ENCODE peak calls at places on chromosomes 5 and 9, in eight cellular contexts. One of them, this sample, is unnamed. For H3K4me1, the result is how much of the 10 kb centered on the place peaks cover.

GRCh38 chr5:102910240-102911226 is 155.4 kb downstream of the PAM start:
- DNase-seq in fibroblast of lung: peak
- DNase-seq in MM.1S: no peak
- DNase-seq in GM23248: peak
- DNase-seq in CD4-positive, CD25-positive, alpha-beta regulatory T cell: no peak
- DNase-seq in mucosa of descending colon: no peak
- DNase-seq in adipocyte: peak
- DNase-seq in heart left ventricle: no peak
- DNase-seq in this sample: no peak

GRCh38 chr5:207599-207998 is 10.4 kb downstream of the CCDC127 start:
- DNase-seq in MM.1S: no peak
- DNase-seq in adipocyte: no peak
- DNase-seq in heart left ventricle: no peak
- DNase-seq in GM23248: no peak
- DNase-seq in mucosa of descending colon: no peak
- DNase-seq in CD4-positive, CD25-positive, alpha-beta regulatory T cell: no peak
- DNase-seq in fibroblast of lung: no peak
- DNase-seq in this sample: no peak

GRCh38 chr9:124660341-124660801 is 110.7 kb downstream of the NR6A1 start:
- DNase-seq in CD4-positive, CD25-positive, alpha-beta regulatory T cell: peak
- DNase-seq in heart left ventricle: peak
- DNase-seq in mucosa of descending colon: peak
- DNase-seq in GM23248: peak
- DNase-seq in fibroblast of lung: peak
- DNase-seq in adipocyte: peak
- DNase-seq in MM.1S: no peak
- DNase-seq in this sample: no peak

GRCh38 chr9:35666045-35666444 is 1.1 kb upstream of the ARHGEF39 start:
- DNase-seq in GM23248: no peak
- DNase-seq in adipocyte: no peak
- DNase-seq in fibroblast of lung: no peak
- DNase-seq in CD4-positive, CD25-positive, alpha-beta regulatory T cell: no peak
- DNase-seq in mucosa of descending colon: no peak
- DNase-seq in MM.1S: no peak
- DNase-seq in heart left ventricle: no peak
- DNase-seq in this sample: no peak

GRCh38 chr5:111984044-111984443 is 227.1 kb upstream of the NREP start:
- DNase-seq in fibroblast of lung: peak
- DNase-seq in CD4-positive, CD25-positive, alpha-beta regulatory T cell: no peak
- DNase-seq in mucosa of descending colon: no peak
- DNase-seq in heart left ventricle: peak
- DNase-seq in adipocyte: peak
- DNase-seq in GM23248: peak
- DNase-seq in MM.1S: no peak
- DNase-seq in this sample: no peak

GRCh38 chr5:128574041-128574440 is 36.0 kb upstream of the FBN2 start:
- DNase-seq in CD4-positive, CD25-positive, alpha-beta regulatory T cell: no peak
- DNase-seq in heart left ventricle: no peak
- DNase-seq in mucosa of descending colon: no peak
- DNase-seq in MM.1S: no peak
- DNase-seq in GM23248: peak
- DNase-seq in fibroblast of lung: no peak
- DNase-seq in adipocyte: peak
- DNase-seq in this sample: no peak

GRCh38 chr5:56053363-56053762 is 58.6 kb upstream of the IL6ST start:
- DNase-seq in MM.1S: no peak
- DNase-seq in GM23248: no peak
- DNase-seq in CD4-positive, CD25-positive, alpha-beta regulatory T cell: no peak
- DNase-seq in fibroblast of lung: no peak
- DNase-seq in adipocyte: no peak
- DNase-seq in mucosa of descending colon: no peak
- DNase-seq in heart left ventricle: no peak
- DNase-seq in this sample: no peak

GRCh38 chr5:2753452-2754409 is 2.3 kb upstream of the IRX2 start:
- DNase-seq in fibroblast of lung: no peak
- DNase-seq in GM23248: peak
- DNase-seq in MM.1S: no peak
- DNase-seq in mucosa of descending colon: no peak
- DNase-seq in heart left ventricle: no peak
- DNase-seq in adipocyte: no peak
- DNase-seq in CD4-positive, CD25-positive, alpha-beta regulatory T cell: no peak
- DNase-seq in this sample: no peak

GRCh38 chr9:3894764-3895163 is 369.0 kb upstream of the RFX3 start:
- DNase-seq in CD4-positive, CD25-positive, alpha-beta regulatory T cell: no peak
- DNase-seq in GM23248: peak
- DNase-seq in MM.1S: no peak
- DNase-seq in fibroblast of lung: peak
- DNase-seq in mucosa of descending colon: no peak
- DNase-seq in adipocyte: peak
- DNase-seq in heart left ventricle: no peak
- DNase-seq in this sample: no peak

GRCh38 chr5:112059601-112060135 is 302.7 kb upstream of the NREP start:
- DNase-seq in heart left ventricle: no peak
- DNase-seq in mucosa of descending colon: no peak
- DNase-seq in adipocyte: no peak
- DNase-seq in MM.1S: no peak
- DNase-seq in GM23248: no peak
- DNase-seq in fibroblast of lung: no peak
- DNase-seq in CD4-positive, CD25-positive, alpha-beta regulatory T cell: no peak
- DNase-seq in this sample: no peak

GRCh38 chr5:56699588-56699987 is 115.8 kb upstream of the MAP3K1 start:
- DNase-seq in GM23248: no peak
- DNase-seq in fibroblast of lung: no peak
- DNase-seq in CD4-positive, CD25-positive, alpha-beta regulatory T cell: no peak
- DNase-seq in heart left ventricle: no peak
- DNase-seq in mucosa of descending colon: no peak
- DNase-seq in adipocyte: no peak
- DNase-seq in MM.1S: no peak
- DNase-seq in this sample: peak

GRCh38 chr9:136306691-136307208 is 2.9 kb upstream of the CCDC187 start:
- DNase-seq in fibroblast of lung: no peak
- DNase-seq in adipocyte: no peak
- DNase-seq in GM23248: peak
- DNase-seq in heart left ventricle: no peak
- DNase-seq in MM.1S: no peak
- DNase-seq in mucosa of descending colon: no peak
- DNase-seq in CD4-positive, CD25-positive, alpha-beta regulatory T cell: no peak
- DNase-seq in this sample: no peak

GRCh38 chr5:173925449-173926071 is 37.4 kb downstream of the CPEB4 start:
- DNase-seq in CD4-positive, CD25-positive, alpha-beta regulatory T cell: peak
- DNase-seq in heart left ventricle: peak
- DNase-seq in MM.1S: peak
- DNase-seq in mucosa of descending colon: peak
- DNase-seq in fibroblast of lung: peak
- DNase-seq in GM23248: peak
- DNase-seq in adipocyte: peak
- DNase-seq in this sample: peak

GRCh38 chr9:121718063-121718462 is 66.6 kb downstream of the DAB2IP start:
- DNase-seq in CD4-positive, CD25-positive, alpha-beta regulatory T cell: no peak
- DNase-seq in fibroblast of lung: peak
- DNase-seq in GM23248: peak
- DNase-seq in mucosa of descending colon: no peak
- DNase-seq in heart left ventricle: peak
- DNase-seq in adipocyte: no peak
- DNase-seq in MM.1S: no peak
- DNase-seq in this sample: peak

GRCh38 chr5:98443916-98444315 is 329.5 kb upstream of the RGMB start:
- DNase-seq in fibroblast of lung: no peak
- DNase-seq in MM.1S: no peak
- DNase-seq in CD4-positive, CD25-positive, alpha-beta regulatory T cell: no peak
- DNase-seq in GM23248: no peak
- DNase-seq in adipocyte: no peak
- DNase-seq in heart left ventricle: no peak
- DNase-seq in mucosa of descending colon: no peak
- DNase-seq in this sample: no peak

GRCh38 chr5:82975396-82975795 is 101.8 kb downstream of the TMEM167A start:
- DNase-seq in MM.1S: no peak
- DNase-seq in fibroblast of lung: no peak
- DNase-seq in adipocyte: no peak
- DNase-seq in mucosa of descending colon: no peak
- DNase-seq in CD4-positive, CD25-positive, alpha-beta regulatory T cell: no peak
- DNase-seq in heart left ventricle: no peak
- DNase-seq in GM23248: peak
- DNase-seq in this sample: no peak

DNA sequence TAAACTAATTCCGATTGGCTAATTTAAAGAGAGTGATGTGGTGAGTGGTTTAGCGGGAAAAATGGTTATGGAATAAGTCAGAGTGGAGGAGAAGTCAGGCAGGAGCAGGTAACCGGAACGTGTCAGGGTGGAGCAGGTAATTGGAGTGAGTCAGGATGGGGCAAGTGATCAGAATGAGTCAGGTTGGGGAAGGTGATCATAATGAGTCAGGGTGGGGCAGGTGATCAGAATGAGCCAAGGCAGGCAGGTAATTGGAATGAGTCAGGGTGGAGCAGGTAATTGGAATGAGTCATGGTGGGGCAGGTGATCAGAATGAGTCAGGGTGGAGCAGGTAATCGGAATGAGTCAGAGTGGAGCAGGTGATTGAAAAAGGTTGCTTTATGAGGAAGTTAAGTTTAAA is 101.4 kb downstream of the TMEM167A start:
- DNase-seq in heart left ventricle: no peak
- DNase-seq in mucosa of descending colon: no peak
- DNase-seq in MM.1S: no peak
- DNase-seq in CD4-positive, CD25-positive, alpha-beta regulatory T cell: no peak
- DNase-seq in GM23248: no peak
- DNase-seq in adipocyte: no peak
- DNase-seq in fibroblast of lung: no peak
- DNase-seq in this sample: no peak
- H3K4me3 ChIP-seq in heart left ventricle: no peak
- H3K4me3 ChIP-seq in mucosa of descending colon: no peak
- H3K4me3 ChIP-seq in MM.1S: no peak
- H3K4me3 ChIP-seq in CD4-positive, CD25-positive, alpha-beta regulatory T cell: no peak
- H3K4me3 ChIP-seq in GM23248: no peak
- H3K4me3 ChIP-seq in adipocyte: no peak
- H3K4me3 ChIP-seq in fibroblast of lung: no peak
- H3K4me3 ChIP-seq in this sample: no peak

GRCh38 chr9:23777328-23777727 is 48.7 kb downstream of the ELAVL2 start:
- DNase-seq in adipocyte: no peak
- DNase-seq in GM23248: no peak
- DNase-seq in CD4-positive, CD25-positive, alpha-beta regulatory T cell: no peak
- DNase-seq in heart left ventricle: no peak
- DNase-seq in mucosa of descending colon: no peak
- DNase-seq in fibroblast of lung: no peak
- DNase-seq in MM.1S: no peak
- DNase-seq in this sample: no peak
- H3K4me1 ChIP-seq in adipocyte: under half
- H3K4me1 ChIP-seq in GM23248: under half
- H3K4me1 ChIP-seq in CD4-positive, CD25-positive, alpha-beta regulatory T cell: under half
- H3K4me1 ChIP-seq in heart left ventricle: under half
- H3K4me1 ChIP-seq in mucosa of descending colon: under half
- H3K4me1 ChIP-seq in fibroblast of lung: under half
- H3K4me1 ChIP-seq in MM.1S: under half
- H3K4me1 ChIP-seq in this sample: under half

DNA sequence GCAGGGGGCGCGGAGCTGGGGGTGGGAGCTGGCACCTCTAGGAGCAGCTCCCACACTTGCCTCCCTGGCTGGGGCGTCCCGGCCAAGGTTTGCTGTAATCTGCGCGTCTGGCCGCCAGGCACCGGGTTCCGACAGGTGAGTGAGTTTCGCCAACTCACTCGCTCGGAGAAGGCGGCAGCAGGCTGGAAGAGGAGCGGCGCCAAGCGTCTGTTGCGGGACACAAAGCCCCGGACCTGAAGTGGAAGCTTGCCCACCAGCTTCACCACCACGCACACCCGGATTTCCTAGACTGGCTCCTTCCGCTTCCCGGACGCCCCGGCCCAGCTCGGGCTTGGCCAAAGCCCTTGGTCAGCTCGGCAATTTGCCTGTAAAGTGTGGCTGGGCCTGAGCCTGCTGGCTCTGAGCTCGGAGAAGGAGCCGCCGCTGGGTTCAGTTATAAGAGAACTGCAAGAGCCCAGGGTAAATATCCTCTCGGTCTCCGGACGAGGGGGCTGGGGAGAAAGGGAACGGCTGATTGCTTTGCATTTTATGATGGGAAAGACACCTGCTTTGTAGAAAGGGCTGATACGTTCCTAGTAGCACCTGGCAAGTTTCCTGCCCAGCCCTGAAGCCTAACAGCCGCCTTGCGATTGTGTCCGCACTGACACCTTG is 461 bp upstream of the GNA14 start:
- DNase-seq in adipocyte: peak
- DNase-seq in heart left ventricle: peak
- DNase-seq in fibroblast of lung: peak
- DNase-seq in mucosa of descending colon: peak
- DNase-seq in CD4-positive, CD25-positive, alpha-beta regulatory T cell: no peak
- DNase-seq in GM23248: peak
- DNase-seq in MM.1S: no peak
- DNase-seq in this sample: peak
- H3K4me3 ChIP-seq in adipocyte: peak
- H3K4me3 ChIP-seq in heart left ventricle: peak
- H3K4me3 ChIP-seq in fibroblast of lung: peak
- H3K4me3 ChIP-seq in mucosa of descending colon: peak
- H3K4me3 ChIP-seq in CD4-positive, CD25-positive, alpha-beta regulatory T cell: no peak
- H3K4me3 ChIP-seq in GM23248: peak
- H3K4me3 ChIP-seq in MM.1S: peak
- H3K4me3 ChIP-seq in this sample: peak

GRCh38 chr5:124645396-124645795 is 101.0 kb downstream of the ZNF608 start:
- DNase-seq in heart left ventricle: no peak
- DNase-seq in adipocyte: no peak
- DNase-seq in CD4-positive, CD25-positive, alpha-beta regulatory T cell: no peak
- DNase-seq in mucosa of descending colon: no peak
- DNase-seq in GM23248: no peak
- DNase-seq in fibroblast of lung: no peak
- DNase-seq in MM.1S: peak
- DNase-seq in this sample: no peak

GRCh38 chr5:124642148-124642547 is 104.3 kb downstream of the ZNF608 start:
- DNase-seq in mucosa of descending colon: no peak
- DNase-seq in CD4-positive, CD25-positive, alpha-beta regulatory T cell: no peak
- DNase-seq in MM.1S: no peak
- DNase-seq in fibroblast of lung: no peak
- DNase-seq in GM23248: no peak
- DNase-seq in heart left ventricle: no peak
- DNase-seq in adipocyte: no peak
- DNase-seq in this sample: peak

GRCh38 chr5:124643306-124643705 is 103.1 kb downstream of the ZNF608 start:
- DNase-seq in adipocyte: no peak
- DNase-seq in MM.1S: no peak
- DNase-seq in GM23248: no peak
- DNase-seq in mucosa of descending colon: no peak
- DNase-seq in heart left ventricle: no peak
- DNase-seq in CD4-positive, CD25-positive, alpha-beta regulatory T cell: no peak
- DNase-seq in fibroblast of lung: no peak
- DNase-seq in this sample: no peak

GRCh38 chr5:124644138-124644537 is 102.3 kb downstream of the ZNF608 start:
- DNase-seq in fibroblast of lung: peak
- DNase-seq in CD4-positive, CD25-positive, alpha-beta regulatory T cell: no peak
- DNase-seq in MM.1S: no peak
- DNase-seq in adipocyte: no peak
- DNase-seq in heart left ventricle: no peak
- DNase-seq in GM23248: peak
- DNase-seq in mucosa of descending colon: no peak
- DNase-seq in this sample: no peak

DNA sequence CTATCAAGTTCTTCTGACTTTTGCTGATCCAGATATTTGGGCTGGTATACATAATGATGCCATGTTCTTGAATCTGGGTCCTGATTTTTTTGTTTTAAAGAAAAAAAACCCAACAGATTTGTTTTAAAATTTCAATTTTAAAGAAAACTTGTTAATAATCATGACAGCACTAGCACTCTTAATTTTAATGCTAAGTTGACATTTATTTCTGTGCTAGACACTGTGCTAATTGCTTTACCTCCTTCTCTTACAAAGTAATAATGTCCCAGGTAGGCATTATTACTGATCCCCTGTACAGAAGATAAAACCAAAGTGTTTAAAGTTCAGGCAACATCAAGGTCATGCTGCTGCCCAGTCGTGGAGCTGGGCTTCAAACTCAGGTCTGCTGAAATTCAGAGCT is 101.9 kb downstream of the ZNF608 start:
- DNase-seq in CD4-positive, CD25-positive, alpha-beta regulatory T cell: no peak
- DNase-seq in mucosa of descending colon: no peak
- DNase-seq in GM23248: no peak
- DNase-seq in adipocyte: no peak
- DNase-seq in fibroblast of lung: no peak
- DNase-seq in MM.1S: no peak
- DNase-seq in heart left ventricle: no peak
- DNase-seq in this sample: no peak
- H3K4me1 ChIP-seq in CD4-positive, CD25-positive, alpha-beta regulatory T cell: under half
- H3K4me1 ChIP-seq in mucosa of descending colon: under half
- H3K4me1 ChIP-seq in GM23248: under half
- H3K4me1 ChIP-seq in adipocyte: under half
- H3K4me1 ChIP-seq in fibroblast of lung: under half
- H3K4me1 ChIP-seq in MM.1S: under half
- H3K4me1 ChIP-seq in heart left ventricle: under half
- H3K4me1 ChIP-seq in this sample: under half

This sample was measured in testis.